ENCODE peak calls at places on chromosomes 4 and X, in seven cellular contexts. One of them, this sample, is unnamed. For H3K36me3, the result is how much of the 10 kb centered on the place peaks cover.

GRCh38 chr4:112739442-112739841 is 102.5 kb downstream of the LARP7 start:
- DNase-seq in SK-N-SH: no peak
- DNase-seq in GM12878: no peak
- DNase-seq in GM23338: no peak
- DNase-seq in HCT116: no peak
- DNase-seq in K562: no peak
- DNase-seq in HepG2: no peak
- DNase-seq in this sample: no peak

GRCh38 chr4:104728380-104729122 is 233.9 kb upstream of the CXXC4 start:
- DNase-seq in SK-N-SH: no peak
- DNase-seq in GM12878: no peak
- DNase-seq in GM23338: no peak
- DNase-seq in HCT116: peak
- DNase-seq in K562: no peak
- DNase-seq in HepG2: peak
- DNase-seq in this sample: peak

GRCh38 chr4:22486276-22486675 is 29.6 kb downstream of the ADGRA3 start:
- DNase-seq in SK-N-SH: no peak
- DNase-seq in GM12878: no peak
- DNase-seq in GM23338: no peak
- DNase-seq in HCT116: no peak
- DNase-seq in K562: no peak
- DNase-seq in HepG2: no peak
- DNase-seq in this sample: no peak

GRCh38 chr4:108224628-108225053 is 55.9 kb upstream of the LEF1 start:
- DNase-seq in SK-N-SH: peak
- DNase-seq in GM12878: no peak
- DNase-seq in GM23338: no peak
- DNase-seq in HCT116: no peak
- DNase-seq in K562: peak
- DNase-seq in HepG2: no peak
- DNase-seq in this sample: no peak

GRCh38 chr4:78291277-78291676 is 234.2 kb downstream of the FRAS1 start:
- DNase-seq in SK-N-SH: no peak
- DNase-seq in GM12878: no peak
- DNase-seq in GM23338: no peak
- DNase-seq in HCT116: no peak
- DNase-seq in K562: no peak
- DNase-seq in HepG2: no peak
- DNase-seq in this sample: no peak

GRCh38 chrX:134670241-134670811 is 12.1 kb upstream of the PLAC1 start:
- DNase-seq in SK-N-SH: no peak
- DNase-seq in GM12878: no peak
- DNase-seq in GM23338: peak
- DNase-seq in HCT116: no peak
- DNase-seq in K562: peak
- DNase-seq in HepG2: peak
- DNase-seq in this sample: peak

GRCh38 chr4:151266542-151266941 is 10.4 kb upstream of the PRSS48 start:
- DNase-seq in SK-N-SH: no peak
- DNase-seq in GM12878: no peak
- DNase-seq in GM23338: no peak
- DNase-seq in HCT116: no peak
- DNase-seq in K562: no peak
- DNase-seq in HepG2: no peak
- DNase-seq in this sample: no peak

GRCh38 chrX:111352424-111352823 is 59.6 kb downstream of the DCX start:
- DNase-seq in SK-N-SH: peak
- DNase-seq in GM12878: no peak
- DNase-seq in GM23338: no peak
- DNase-seq in HCT116: no peak
- DNase-seq in K562: no peak
- DNase-seq in HepG2: peak
- DNase-seq in this sample: no peak

GRCh38 chr4:17511950-17512795 is at the start of gene QDPR:
- DNase-seq in SK-N-SH: peak
- DNase-seq in GM12878: peak
- DNase-seq in GM23338: peak
- DNase-seq in HCT116: peak
- DNase-seq in K562: peak
- DNase-seq in HepG2: peak
- DNase-seq in this sample: peak

GRCh38 chr4:185017964-185018772 is at the start of gene HELT:
- DNase-seq in SK-N-SH: no peak
- DNase-seq in GM12878: no peak
- DNase-seq in GM23338: peak
- DNase-seq in HCT116: no peak
- DNase-seq in K562: no peak
- DNase-seq in HepG2: no peak
- DNase-seq in this sample: no peak

GRCh38 chr4:185015108-185015507 is 3.2 kb upstream of the HELT start:
- DNase-seq in SK-N-SH: no peak
- DNase-seq in GM12878: no peak
- DNase-seq in GM23338: no peak
- DNase-seq in HCT116: no peak
- DNase-seq in K562: no peak
- DNase-seq in HepG2: no peak
- DNase-seq in this sample: no peak

GRCh38 chr4:185013715-185014114 is 4.6 kb upstream of the HELT start:
- DNase-seq in SK-N-SH: no peak
- DNase-seq in GM12878: no peak
- DNase-seq in GM23338: no peak
- DNase-seq in HCT116: no peak
- DNase-seq in K562: no peak
- DNase-seq in HepG2: no peak
- DNase-seq in this sample: no peak

GRCh38 chr4:185016946-185017797 is 1.1 kb upstream of the HELT start:
- DNase-seq in SK-N-SH: no peak
- DNase-seq in GM12878: no peak
- DNase-seq in GM23338: peak
- DNase-seq in HCT116: no peak
- DNase-seq in K562: no peak
- DNase-seq in HepG2: no peak
- DNase-seq in this sample: no peak

DNA sequence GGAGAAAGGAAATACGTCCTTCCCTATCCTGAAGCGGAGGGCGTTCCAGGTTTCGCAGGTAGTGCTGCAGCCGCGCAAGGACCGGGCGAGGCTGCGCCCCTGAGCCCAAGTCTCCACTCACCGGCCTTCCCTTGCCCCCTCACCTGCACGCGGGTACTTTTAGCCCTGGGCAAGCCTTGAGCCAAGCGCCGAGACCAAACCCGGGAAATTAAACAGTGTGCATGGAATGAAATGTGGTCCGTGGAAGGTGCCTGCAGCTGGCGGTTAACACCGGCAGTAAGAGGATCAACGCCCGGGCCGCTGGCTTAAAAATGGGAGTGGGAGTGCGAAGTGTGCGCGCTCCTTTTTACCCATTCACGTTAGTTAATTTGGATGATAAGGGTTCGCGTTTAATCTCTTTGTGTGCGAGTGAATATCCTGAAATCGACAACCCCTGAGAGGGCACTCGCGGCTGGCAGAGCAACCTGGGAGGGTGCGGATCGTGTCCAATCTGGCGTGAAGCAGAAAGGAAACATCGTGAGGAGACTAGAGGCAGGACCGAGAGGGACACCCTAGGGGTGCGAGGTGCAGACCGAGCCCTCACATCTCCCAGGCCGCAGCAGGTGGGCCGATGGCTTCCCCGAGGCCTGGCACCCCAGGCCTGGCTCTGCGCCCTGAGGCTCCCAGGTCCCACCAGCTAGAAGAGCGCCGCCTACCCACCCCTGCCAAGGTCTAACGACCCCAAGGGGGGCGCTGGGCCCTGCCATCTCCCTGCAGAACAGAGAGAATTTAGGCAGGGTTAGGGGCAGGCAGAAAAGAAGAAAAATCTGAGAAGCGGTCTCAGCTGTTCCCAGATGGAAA is 2.0 kb upstream of the HELT start:
- DNase-seq in SK-N-SH: no peak
- DNase-seq in GM12878: no peak
- DNase-seq in GM23338: peak
- DNase-seq in HCT116: no peak
- DNase-seq in K562: no peak
- DNase-seq in HepG2: no peak
- DNase-seq in this sample: no peak
- TF ChIP-seq REST in SK-N-SH: no peak
- TF ChIP-seq REST in GM12878: no peak
- TF ChIP-seq REST in GM23338: no peak
- TF ChIP-seq REST in HCT116: no peak
- TF ChIP-seq REST in K562: no peak
- TF ChIP-seq REST in HepG2: no peak
- TF ChIP-seq REST in this sample: no peak

DNA sequence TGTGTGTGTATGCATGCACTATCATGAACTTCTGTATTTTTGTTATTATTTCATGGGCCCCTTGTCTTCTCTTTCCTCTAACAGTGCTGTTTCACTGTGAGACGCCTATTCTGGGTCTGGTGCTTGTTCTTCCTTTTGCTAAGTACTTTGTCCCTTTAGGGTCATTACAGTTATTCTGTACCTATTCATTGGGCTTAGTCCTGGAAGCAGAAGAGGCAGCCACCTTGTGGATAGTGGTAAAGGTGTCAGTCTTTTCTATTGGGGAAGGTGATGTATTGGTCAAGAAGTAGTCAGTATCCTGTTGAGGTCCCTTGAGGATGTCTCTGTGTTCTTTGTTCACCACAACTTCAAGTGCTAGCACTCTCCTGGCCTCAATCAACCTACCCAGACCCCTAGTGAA is 593.7 kb downstream of the SPRY1 start:
- DNase-seq in SK-N-SH: no peak
- DNase-seq in GM12878: no peak
- DNase-seq in GM23338: no peak
- DNase-seq in HCT116: no peak
- DNase-seq in K562: no peak
- DNase-seq in HepG2: peak
- DNase-seq in this sample: no peak
- TF ChIP-seq CTCF in SK-N-SH: no peak
- TF ChIP-seq CTCF in GM12878: no peak
- TF ChIP-seq CTCF in GM23338: peak
- TF ChIP-seq CTCF in HCT116: no peak
- TF ChIP-seq CTCF in K562: no peak
- TF ChIP-seq CTCF in HepG2: peak
- TF ChIP-seq CTCF in this sample: no peak

DNA sequence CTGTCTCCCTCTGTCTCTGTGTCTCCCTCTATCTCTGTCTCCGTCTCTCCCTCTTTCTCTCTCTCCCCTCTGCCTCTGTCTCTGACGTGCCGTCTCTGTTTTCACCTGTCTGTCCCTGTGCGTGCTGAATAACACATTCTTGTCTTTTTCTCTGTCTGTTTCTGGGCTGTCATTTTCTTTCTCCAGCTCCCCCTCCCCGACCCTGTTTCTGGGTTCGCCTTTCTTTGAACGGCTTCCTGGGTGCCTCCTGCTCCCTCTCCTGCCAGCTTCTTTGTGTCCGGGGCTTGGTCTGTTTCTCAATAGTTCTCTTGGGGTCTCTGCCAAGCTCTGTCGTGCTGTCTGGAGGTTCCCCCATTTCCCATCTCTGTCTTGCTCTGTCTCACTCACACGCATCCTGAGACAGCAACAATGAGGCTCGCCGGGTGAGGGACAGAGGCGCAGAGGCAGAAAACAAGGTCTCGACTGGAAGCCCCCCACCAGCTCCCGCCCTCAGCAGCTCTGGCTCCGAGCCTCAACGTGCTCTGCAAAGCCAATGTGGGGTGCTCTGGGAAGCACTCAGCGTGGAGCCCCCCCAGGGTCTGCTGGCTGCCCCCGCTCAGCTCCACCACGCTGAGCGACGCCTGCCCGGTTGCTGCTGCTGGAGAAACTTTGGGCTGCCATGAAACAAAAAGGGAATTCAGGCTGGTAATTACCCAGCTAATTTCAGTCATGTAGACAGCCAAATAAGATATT is 3.4 kb downstream of the CPLX1 start:
- DNase-seq in SK-N-SH: no peak
- DNase-seq in GM12878: no peak
- DNase-seq in GM23338: no peak
- DNase-seq in HCT116: no peak
- DNase-seq in K562: no peak
- DNase-seq in HepG2: no peak
- DNase-seq in this sample: no peak
- H3K36me3 ChIP-seq in SK-N-SH: under half
- H3K36me3 ChIP-seq in GM12878: under half
- H3K36me3 ChIP-seq in GM23338: under half
- H3K36me3 ChIP-seq in HCT116: under half
- H3K36me3 ChIP-seq in K562: under half
- H3K36me3 ChIP-seq in HepG2: under half
- H3K36me3 ChIP-seq in this sample: under half

GRCh38 chr4:94933799-94934198 is 176.0 kb downstream of the BMPR1B start:
- DNase-seq in SK-N-SH: no peak
- DNase-seq in GM12878: no peak
- DNase-seq in GM23338: no peak
- DNase-seq in HCT116: no peak
- DNase-seq in K562: no peak
- DNase-seq in HepG2: no peak
- DNase-seq in this sample: no peak

GRCh38 chr4:94931626-94932025 is 173.9 kb downstream of the BMPR1B start:
- DNase-seq in SK-N-SH: peak
- DNase-seq in GM12878: no peak
- DNase-seq in GM23338: no peak
- DNase-seq in HCT116: no peak
- DNase-seq in K562: no peak
- DNase-seq in HepG2: no peak
- DNase-seq in this sample: no peak

GRCh38 chr4:94936854-94937253 is 179.1 kb downstream of the BMPR1B start:
- DNase-seq in SK-N-SH: no peak
- DNase-seq in GM12878: no peak
- DNase-seq in GM23338: peak
- DNase-seq in HCT116: no peak
- DNase-seq in K562: no peak
- DNase-seq in HepG2: no peak
- DNase-seq in this sample: no peak

GRCh38 chr4:94934864-94935263 is 177.1 kb downstream of the BMPR1B start:
- DNase-seq in SK-N-SH: no peak
- DNase-seq in GM12878: no peak
- DNase-seq in GM23338: no peak
- DNase-seq in HCT116: no peak
- DNase-seq in K562: no peak
- DNase-seq in HepG2: no peak
- DNase-seq in this sample: no peak

DNA sequence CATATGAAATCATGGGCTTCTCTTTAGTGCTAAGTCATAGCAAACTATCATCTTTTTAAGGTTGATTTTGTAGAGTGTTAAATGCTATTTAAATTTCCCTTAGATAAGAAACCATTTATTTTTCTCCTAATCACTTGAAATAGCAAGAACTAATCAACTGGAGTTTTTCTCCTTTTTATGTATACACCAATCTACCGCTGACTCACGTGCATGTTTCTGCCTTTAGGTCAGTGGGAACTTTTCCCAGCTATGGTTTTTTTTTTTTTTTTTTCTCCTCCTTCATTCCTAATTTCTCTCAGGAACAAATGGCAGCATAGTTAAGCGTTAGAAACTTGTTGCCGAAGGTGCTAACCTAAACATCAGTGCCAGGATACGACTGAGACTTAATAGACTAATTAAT is 176.4 kb downstream of the BMPR1B start:
- DNase-seq in SK-N-SH: no peak
- DNase-seq in GM12878: no peak
- DNase-seq in GM23338: no peak
- DNase-seq in HCT116: no peak
- DNase-seq in K562: no peak
- DNase-seq in HepG2: no peak
- DNase-seq in this sample: no peak
- TF ChIP-seq REST in SK-N-SH: no peak
- TF ChIP-seq REST in GM12878: no peak
- TF ChIP-seq REST in GM23338: no peak
- TF ChIP-seq REST in HCT116: no peak
- TF ChIP-seq REST in K562: no peak
- TF ChIP-seq REST in HepG2: no peak
- TF ChIP-seq REST in this sample: no peak

This sample was measured in Panc1.